ENCODE peak calls at places on chromosome 3, in five cellular contexts. One of them, this sample, is unnamed.

GRCh38 chr3:35639251-35640185 is at the start of gene ARPP21:
- DNase-seq in GM12865: no peak
- DNase-seq in RWPE1: no peak
- DNase-seq in activated CD8-positive, alpha-beta T cell treated with anti-CD3 and anti-CD28 coated beads for 36 hours: peak; percentile 21
- DNase-seq in PC-9: no peak
- DNase-seq in this sample: peak; percentile 87

GRCh38 chr3:12681089-12681488 is 17.2 kb upstream of the RAF1 start:
- DNase-seq in GM12865: no peak
- DNase-seq in RWPE1: no peak
- DNase-seq in activated CD8-positive, alpha-beta T cell treated with anti-CD3 and anti-CD28 coated beads for 36 hours: no peak
- DNase-seq in PC-9: no peak
- DNase-seq in this sample: no peak

GRCh38 chr3:187291001-187291511 is 481 bp downstream of the MASP1 start:
- DNase-seq in GM12865: no peak
- DNase-seq in RWPE1: no peak
- DNase-seq in activated CD8-positive, alpha-beta T cell treated with anti-CD3 and anti-CD28 coated beads for 36 hours: no peak
- DNase-seq in PC-9: no peak
- DNase-seq in this sample: no peak

GRCh38 chr3:135038191-135038590 is 243.1 kb downstream of the EPHB1 start:
- DNase-seq in GM12865: no peak
- DNase-seq in RWPE1: no peak
- DNase-seq in activated CD8-positive, alpha-beta T cell treated with anti-CD3 and anti-CD28 coated beads for 36 hours: no peak
- DNase-seq in PC-9: no peak
- DNase-seq in this sample: no peak

GRCh38 chr3:72938471-72939265 is 50.8 kb downstream of the GXYLT2 start:
- DNase-seq in GM12865: peak; percentile 65
- DNase-seq in RWPE1: peak; percentile 40
- DNase-seq in activated CD8-positive, alpha-beta T cell treated with anti-CD3 and anti-CD28 coated beads for 36 hours: peak; percentile 38
- DNase-seq in PC-9: peak; percentile 70
- DNase-seq in this sample: peak; percentile 18

GRCh38 chr3:119304201-119304713 is 10.1 kb downstream of the ARHGAP31 start:
- DNase-seq in GM12865: no peak
- DNase-seq in RWPE1: no peak
- DNase-seq in activated CD8-positive, alpha-beta T cell treated with anti-CD3 and anti-CD28 coated beads for 36 hours: no peak
- DNase-seq in PC-9: peak; percentile 39
- DNase-seq in this sample: no peak

GRCh38 chr3:195153653-195154052 is 117.3 kb downstream of the XXYLT1 start:
- DNase-seq in GM12865: no peak
- DNase-seq in RWPE1: no peak
- DNase-seq in activated CD8-positive, alpha-beta T cell treated with anti-CD3 and anti-CD28 coated beads for 36 hours: no peak
- DNase-seq in PC-9: no peak
- DNase-seq in this sample: no peak

GRCh38 chr3:39917060-39917773 is 107.8 kb downstream of the MYRIP start:
- DNase-seq in GM12865: no peak
- DNase-seq in RWPE1: no peak
- DNase-seq in activated CD8-positive, alpha-beta T cell treated with anti-CD3 and anti-CD28 coated beads for 36 hours: no peak
- DNase-seq in PC-9: no peak
- DNase-seq in this sample: no peak